ENCODE peak calls at places on chromosomes 3 and 15, in four cellular contexts. I, S, B and N are unnamed samples.

GRCh38 chr3:178246004-178246403 is 290.2 kb upstream of the KCNMB2 start:
- DNase-seq in I (no peak), S (no peak), B (no peak), N (no peak)

GRCh38 chr15:57237282-57237642 is 139.0 kb upstream of the CGNL1 start:
- DNase-seq in I (no peak), S (no peak), B (no peak), N (no peak)

GRCh38 chr3:193040836-193041672 is 123.4 kb upstream of the MB21D2 start:
- DNase-seq in I (peak), S (no peak), B (peak), N (no peak)

GRCh38 chr3:139935071-139935865 is at the start of gene CLSTN2:
- DNase-seq in I (peak), S (peak), B (peak), N (no peak)

GRCh38 chr15:49082960-49083359 is 36.7 kb upstream of the SECISBP2L start:
- DNase-seq in I (no peak), S (no peak), B (no peak), N (no peak)

GRCh38 chr15:92902020-92902419 is 1.9 kb downstream of the CHD2 start:
- DNase-seq in I (no peak), S (no peak), B (no peak), N (no peak)

GRCh38 chr3:134650431-134651346 is at the start of gene KY:
- DNase-seq in I (peak), S (peak), B (no peak), N (peak)

GRCh38 chr15:58108117-58108516 is 30.1 kb upstream of the AQP9 start:
- DNase-seq in I (no peak), S (no peak), B (peak), N (no peak)

GRCh38 chr15:40909662-40910625 is 15.7 kb downstream of the VPS18 start:
- DNase-seq in I (peak), S (no peak), B (no peak), N (no peak)

GRCh38 chr3:14274999-14275961 is 96.7 kb downstream of the LSM3 start:
- DNase-seq in I (peak), S (peak), B (peak), N (no peak)

GRCh38 chr15:29104566-29104880 is 165.1 kb downstream of the NSMCE3 start:
- DNase-seq in I (no peak), S (no peak), B (no peak), N (no peak)

GRCh38 chr15:29105151-29105785 is 164.4 kb downstream of the NSMCE3 start:
- DNase-seq in I (no peak), S (no peak), B (no peak), N (no peak)

GRCh38 chr15:29101491-29101890 is 168.1 kb downstream of the NSMCE3 start:
- DNase-seq in I (no peak), S (no peak), B (no peak), N (no peak)

GRCh38 chr15:29103825-29104565 is 165.6 kb downstream of the NSMCE3 start:
- DNase-seq in I (no peak), S (peak), B (no peak), N (peak)

GRCh38 chr15:29102911-29103824 is 166.5 kb downstream of the NSMCE3 start:
- DNase-seq in I (no peak), S (no peak), B (no peak), N (peak)
- TF ChIP-seq TEAD4 in I (no peak), S (no peak), B (no peak), N (peak)

GRCh38 chr3:152299243-152299976 is 30.7 kb downstream of the MBNL1 start:
- DNase-seq in I (no peak), S (no peak), B (no peak), N (no peak)

GRCh38 chr3:152296990-152297389 is 28.3 kb downstream of the MBNL1 start:
- DNase-seq in I (no peak), S (no peak), B (no peak), N (no peak)

GRCh38 chr3:152296382-152296781 is 27.7 kb downstream of the MBNL1 start:
- DNase-seq in I (no peak), S (no peak), B (no peak), N (no peak)

GRCh38 chr3:152300029-152300764 is 31.5 kb downstream of the MBNL1 start:
- DNase-seq in I (no peak), S (no peak), B (no peak), N (no peak)

DNA sequence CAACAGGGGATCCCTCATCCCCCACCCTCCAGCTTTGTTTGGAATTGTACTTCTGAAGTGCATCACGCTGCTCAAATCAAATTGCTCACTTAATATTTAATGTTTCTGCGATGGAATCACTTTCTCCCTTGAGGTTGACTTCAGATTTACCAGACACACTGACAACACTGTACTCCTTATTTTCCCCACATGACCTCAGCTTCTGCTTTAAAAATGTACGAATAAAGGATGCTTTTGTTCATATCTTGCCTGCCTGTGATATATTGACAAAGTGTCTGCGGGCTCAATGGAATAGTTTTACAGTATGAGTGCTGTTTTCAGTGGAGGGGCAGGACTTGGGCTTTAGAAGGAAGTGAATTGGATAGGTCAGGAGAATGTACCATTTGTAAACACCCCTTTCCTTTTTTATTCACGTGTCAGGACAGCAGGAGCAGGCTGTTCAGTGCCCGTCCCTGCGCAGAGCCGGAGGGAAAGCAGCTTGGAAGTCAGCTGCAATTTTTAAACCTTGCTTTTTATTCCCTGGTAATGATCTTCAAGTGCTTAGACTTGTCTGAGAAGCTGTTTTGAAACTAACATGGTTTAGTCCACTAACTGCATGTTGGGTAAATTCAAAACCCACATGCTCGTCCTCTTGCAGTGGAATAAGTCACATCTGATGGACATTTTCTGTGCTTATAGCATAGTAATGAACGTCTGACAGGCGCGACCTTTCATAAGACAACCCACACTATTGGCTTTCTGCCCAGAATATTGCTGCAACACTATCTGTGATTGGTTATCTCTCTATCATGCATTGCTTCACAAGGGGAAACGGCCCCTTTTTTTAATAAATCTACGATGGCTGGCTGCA is 29.9 kb downstream of the MBNL1 start:
- DNase-seq in I (peak), S (no peak), B (peak), N (no peak)
- TF ChIP-seq TEAD4 in I (no peak), S (no peak), B (peak), N (no peak)

DNA sequence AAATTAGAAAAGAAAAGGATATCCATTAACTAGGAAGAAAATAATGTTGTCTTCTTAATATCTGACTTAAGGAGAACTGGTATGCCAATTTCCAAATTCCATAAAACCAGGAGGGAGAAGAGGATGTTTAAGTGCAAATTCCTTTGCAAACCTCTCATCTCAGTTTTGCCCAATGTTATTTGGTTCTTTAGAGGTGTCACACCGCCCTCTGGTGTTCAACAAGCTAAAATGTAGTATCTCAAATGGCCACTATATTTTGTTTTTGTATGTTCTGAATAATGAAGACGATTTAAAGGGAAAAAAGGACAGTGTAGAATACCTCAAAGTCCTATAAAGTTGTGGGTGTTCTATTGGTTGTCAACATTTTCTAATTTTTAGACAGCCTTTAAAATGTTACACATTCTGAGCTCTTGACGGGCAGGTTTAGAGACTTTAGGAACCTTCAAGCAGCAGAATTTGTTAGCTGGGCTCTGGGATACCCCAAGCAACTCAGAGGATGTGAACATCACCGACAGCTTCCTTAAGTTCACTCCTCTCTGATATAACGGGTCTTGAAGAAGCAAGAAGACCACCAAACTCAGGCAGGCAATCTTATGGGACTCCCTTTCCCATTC is 458.3 kb downstream of the MFSD1 start:
- DNase-seq in I (peak), S (peak), B (peak), N (no peak)
- TF ChIP-seq TEAD4 in I (no peak), S (no peak), B (no peak), N (no peak)

GRCh38 chr3:58784425-58784824 is 117.9 kb upstream of the FAM3D start:
- DNase-seq in I (no peak), S (no peak), B (no peak), N (no peak)
- TF ChIP-seq TEAD4 in I (no peak), S (no peak), B (no peak), N (no peak)

DNA sequence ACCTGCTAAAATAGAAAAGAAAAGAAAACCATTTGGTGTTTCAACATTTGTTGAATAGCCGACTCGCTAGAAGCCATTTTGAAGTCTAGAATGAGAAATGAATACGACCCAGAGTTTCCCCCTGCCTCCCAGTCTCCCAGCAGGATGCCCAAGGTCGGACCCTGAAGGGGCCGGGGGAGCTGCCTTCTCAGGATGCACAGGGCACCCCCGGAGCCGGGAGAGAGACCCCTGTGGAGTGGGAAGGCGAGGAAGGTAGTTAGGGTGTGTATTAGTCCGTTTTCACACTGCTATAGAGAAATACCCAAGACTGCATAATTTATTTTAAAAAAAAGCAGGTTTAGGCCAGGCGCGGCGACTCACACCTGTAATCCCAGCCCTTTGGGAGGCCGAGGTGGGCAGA is 44.7 kb downstream of the NIPA2 start:
- DNase-seq in I (no peak), S (no peak), B (no peak), N (no peak)
- TF ChIP-seq TEAD4 in I (no peak), S (no peak), B (no peak), N (no peak)

DNA sequence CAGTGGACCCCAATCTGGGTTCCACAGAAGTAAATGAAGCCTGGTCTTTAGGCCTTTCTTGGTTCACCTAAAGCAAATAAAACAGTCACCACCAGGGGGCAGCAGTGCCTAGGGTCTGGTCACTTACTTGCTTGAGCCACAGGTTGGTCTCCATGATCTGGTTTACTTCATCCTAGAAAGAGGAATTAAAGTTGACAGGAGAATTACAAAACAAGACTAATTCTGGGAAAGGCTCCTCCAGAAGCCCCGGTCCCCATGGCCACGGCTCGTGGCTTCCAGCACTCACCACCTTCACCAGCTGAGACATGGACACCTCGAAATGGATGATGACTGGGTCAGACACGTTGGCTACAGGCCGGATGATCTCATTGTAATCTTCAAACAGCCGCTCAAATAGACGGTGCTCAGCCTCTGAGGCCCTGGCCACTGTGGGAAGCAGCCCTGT is 2.3 kb downstream of the CHRNA3 start:
- DNase-seq in I (peak), S (peak), B (peak), N (peak)
- TF ChIP-seq TEAD4 in I (peak), S (no peak), B (no peak), N (no peak)